ENCODE peak calls at places on chromosomes 16 and 17, in ten cellular contexts. V is heart left ventricle, C is NB4, X is transverse colon, L is dorsolateral prefrontal cortex, A is natural killer cell, F is fibroblast of lung, O is astrocyte of the spinal cord, S is tibial artery, K is neural crest cell. R is an unnamed sample.

GRCh38 chr16:53922805-53923645 is 219.1 kb downstream of the FTO start:
- DNase-seq in A (no peak), L (no peak), O (peak; percentile 28), C (no peak), X (no peak), S (no peak), F (peak; percentile 53), V (no peak), K (no peak), R (no peak)

GRCh38 chr17:62808576-62808970 is 459 bp upstream of the MARCHF10 start:
- DNase-seq in S (no peak), V (no peak), C (no peak), A (no peak), K (no peak), X (no peak), L (no peak), F (no peak), O (no peak), R (no peak)

GRCh38 chr16:68429081-68429740 is 19.1 kb downstream of the SMPD3 start:
- DNase-seq in X (no peak), A (no peak), V (no peak), L (no peak), O (no peak), F (no peak), S (peak; percentile 24), K (no peak), C (no peak), R (no peak)

GRCh38 chr16:20675488-20676267 is 21.8 kb downstream of the ACSM1 start:
- DNase-seq in S (peak; percentile 68), K (no peak), O (no peak), F (no peak), A (peak; percentile 21), C (no peak), L (no peak), V (no peak), X (peak; percentile 79), R (no peak)

GRCh38 chr17:46194393-46195216 is 1.4 kb upstream of the KANSL1 start:
- DNase-seq in L (no peak), C (peak; percentile 90), O (peak; percentile 50), A (peak; percentile 26), V (no peak), F (peak; percentile 80), X (no peak), S (no peak), K (no peak), R (peak; percentile 31)

GRCh38 chr17:27315322-27315721 is 21.4 kb downstream of the WSB1 start:
- DNase-seq in O (peak; percentile 88), C (no peak), V (peak; percentile 84), K (no peak), F (peak; percentile 94), S (peak; percentile 96), L (peak; percentile 56), A (no peak), X (peak; percentile 80), R (peak; percentile 60)

GRCh38 chr16:63361032-63361624 is 1324.9 kb upstream of the CDH8 start:
- DNase-seq in K (peak; percentile 3), F (peak; percentile 73), A (no peak), S (no peak), L (no peak), V (no peak), C (peak; percentile 60), X (no peak), O (peak; percentile 67), R (peak; percentile 54)

GRCh38 chr16:5466551-5466950 is 369.0 kb upstream of the EEF2KMT start:
- DNase-seq in L (no peak), C (no peak), V (no peak), O (no peak), A (no peak), K (no peak), F (no peak), X (no peak), S (no peak), R (no peak)

DNA sequence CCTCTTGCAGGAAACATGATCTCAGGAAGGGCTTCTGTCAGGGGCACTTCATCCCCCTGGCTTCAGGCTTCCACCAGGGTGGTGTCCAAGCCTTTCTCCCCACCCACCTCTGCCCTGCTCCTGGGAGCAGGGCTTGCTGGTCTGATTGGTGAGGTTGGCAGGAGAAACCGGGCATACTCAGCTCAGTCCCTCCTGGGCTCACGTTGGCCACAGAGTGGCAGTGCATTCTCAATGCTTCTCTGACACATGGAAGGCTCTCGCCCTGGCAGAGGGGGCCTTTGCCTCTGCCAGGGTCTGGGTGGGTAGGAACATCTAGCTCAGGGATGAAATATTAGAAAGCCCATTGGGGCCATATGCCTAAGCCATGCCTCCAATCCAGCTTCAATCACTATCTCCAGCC is 142.8 kb downstream of the AXIN2 start:
- DNase-seq in A (no peak), C (no peak), K (no peak), L (no peak), S (no peak), F (no peak), V (no peak), O (no peak), X (peak; percentile 22), R (no peak)
- TF ChIP-seq CTCF in A (no peak), C (no peak), K (no peak), L (no peak), S (no peak), F (no peak), V (peak; percentile 34), O (peak; percentile 1), X (no peak), R (no peak)

GRCh38 chr17:76506408-76507328 is 5.4 kb upstream of the RHBDF2 start:
- DNase-seq in S (peak; percentile 89), K (peak; percentile 91), L (peak; percentile 74), A (peak; percentile 95), X (peak; percentile 90), F (peak; percentile 60), O (peak; percentile 58), V (peak; percentile 84), C (peak; percentile 76), R (peak; percentile 49)

GRCh38 chr17:76501827-76502307 is 644 bp upstream of the RHBDF2 start:
- DNase-seq in A (no peak), V (no peak), K (no peak), O (no peak), F (no peak), L (no peak), C (no peak), S (no peak), X (no peak), R (no peak)

GRCh38 chr17:76502326-76503211 is 1.3 kb upstream of the RHBDF2 start:
- DNase-seq in K (no peak), O (no peak), X (no peak), S (no peak), C (peak; percentile 72), A (no peak), V (no peak), L (no peak), F (no peak), R (no peak)

GRCh38 chr17:76501018-76501826 is at the start of gene RHBDF2:
- DNase-seq in L (peak; percentile 71), F (peak; percentile 70), A (peak; percentile 98), O (peak; percentile 75), C (peak; percentile 86), S (peak; percentile 94), K (peak; percentile 71), X (peak; percentile 96), V (peak; percentile 93), R (peak; percentile 65)

DNA sequence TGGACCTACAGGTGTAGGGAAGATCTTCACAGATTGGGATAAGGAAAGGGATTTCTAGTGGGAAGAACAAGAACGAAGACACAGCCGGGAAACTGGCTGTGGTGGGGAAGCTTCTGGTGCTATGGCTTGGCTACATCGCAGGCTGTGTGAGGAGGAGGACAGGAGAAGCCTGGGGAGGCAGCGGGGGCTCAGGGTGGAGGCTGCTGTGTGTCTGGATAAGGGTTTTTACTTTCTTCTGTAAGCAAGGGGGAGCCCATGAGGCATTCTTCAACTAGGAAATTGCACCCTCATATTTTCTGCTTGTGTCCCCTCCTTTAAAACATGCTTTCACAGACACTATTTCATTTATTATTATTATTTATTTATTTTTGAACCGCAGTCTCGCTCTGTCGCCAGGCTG is 2.9 kb upstream of the RHBDF2 start:
- DNase-seq in C (peak; percentile 52), O (no peak), X (no peak), S (no peak), L (no peak), A (no peak), V (no peak), K (no peak), F (no peak), R (peak; percentile 19)
- TF ChIP-seq CTCF in C (peak; percentile 8), O (peak; percentile 5), X (no peak), S (no peak), L (no peak), A (no peak), V (no peak), K (no peak), F (no peak), R (peak; percentile 59)

GRCh38 chr16:73170587-73170986 is 122.7 kb upstream of the ZFHX3 start:
- DNase-seq in C (no peak), L (no peak), F (no peak), O (no peak), A (no peak), X (no peak), V (no peak), S (no peak), K (peak; percentile 10), R (no peak)

GRCh38 chr16:73171380-73171779 is 123.5 kb upstream of the ZFHX3 start:
- DNase-seq in A (no peak), L (no peak), C (no peak), O (no peak), X (peak; percentile 29), K (no peak), V (no peak), S (no peak), F (no peak), R (no peak)

GRCh38 chr16:73173396-73173795 is 125.5 kb upstream of the ZFHX3 start:
- DNase-seq in O (no peak), F (peak; percentile 38), L (no peak), A (no peak), K (no peak), C (no peak), S (no peak), X (no peak), V (no peak), R (no peak)

GRCh38 chr16:73171901-73172619 is 124.1 kb upstream of the ZFHX3 start:
- DNase-seq in V (peak; percentile 34), F (no peak), A (no peak), C (no peak), S (no peak), L (no peak), O (no peak), K (no peak), X (no peak), R (no peak)

DNA sequence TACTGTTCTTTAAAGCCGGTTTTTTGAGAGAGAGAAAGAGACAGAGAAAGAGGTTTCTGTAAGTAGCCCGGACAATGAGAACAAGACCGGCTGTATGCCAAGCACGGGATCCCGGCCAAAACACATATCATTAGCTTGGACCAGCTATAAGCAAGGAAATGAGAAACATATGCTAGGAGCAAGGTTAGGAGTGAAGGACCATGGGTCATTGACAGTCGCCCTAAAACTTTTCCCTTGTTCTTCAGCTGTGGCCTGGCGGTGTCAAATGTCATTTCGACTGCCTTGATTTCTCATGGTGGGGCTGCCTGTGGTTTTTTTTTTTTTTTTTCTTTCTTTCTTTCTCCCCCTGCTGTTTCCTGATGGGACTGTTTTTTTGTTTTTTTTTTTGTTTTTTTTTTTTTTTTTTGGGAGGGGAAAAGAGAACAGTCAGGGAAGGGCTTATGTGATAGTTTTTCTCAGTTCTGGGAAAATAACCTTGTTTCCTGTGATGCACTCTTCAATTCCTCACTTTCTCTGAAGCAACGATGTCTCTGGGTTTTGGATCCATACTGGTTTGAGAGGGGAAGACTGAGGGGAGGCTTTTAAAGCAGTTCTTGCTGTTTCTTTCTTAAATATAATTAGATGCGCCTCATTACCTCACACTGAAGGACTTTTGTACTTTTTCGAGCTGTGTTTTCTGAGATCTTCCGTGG is 124.8 kb upstream of the ZFHX3 start:
- DNase-seq in V (peak; percentile 82), O (peak; percentile 97), K (peak; percentile 29), S (peak; percentile 87), L (no peak), C (no peak), X (peak; percentile 86), F (peak; percentile 98), A (no peak), R (peak; percentile 90)
- TF ChIP-seq CTCF in V (peak; percentile 47), O (peak; percentile 33), K (peak; percentile 56), S (no peak), L (no peak), C (no peak), X (peak; percentile 28), F (peak; percentile 64), A (no peak), R (peak; percentile 79)

GRCh38 chr16:55615071-55615470 is 40.7 kb upstream of the SLC6A2 start:
- DNase-seq in K (no peak), S (no peak), O (no peak), F (no peak), L (no peak), V (no peak), A (no peak), X (no peak), C (no peak), R (no peak)

DNA sequence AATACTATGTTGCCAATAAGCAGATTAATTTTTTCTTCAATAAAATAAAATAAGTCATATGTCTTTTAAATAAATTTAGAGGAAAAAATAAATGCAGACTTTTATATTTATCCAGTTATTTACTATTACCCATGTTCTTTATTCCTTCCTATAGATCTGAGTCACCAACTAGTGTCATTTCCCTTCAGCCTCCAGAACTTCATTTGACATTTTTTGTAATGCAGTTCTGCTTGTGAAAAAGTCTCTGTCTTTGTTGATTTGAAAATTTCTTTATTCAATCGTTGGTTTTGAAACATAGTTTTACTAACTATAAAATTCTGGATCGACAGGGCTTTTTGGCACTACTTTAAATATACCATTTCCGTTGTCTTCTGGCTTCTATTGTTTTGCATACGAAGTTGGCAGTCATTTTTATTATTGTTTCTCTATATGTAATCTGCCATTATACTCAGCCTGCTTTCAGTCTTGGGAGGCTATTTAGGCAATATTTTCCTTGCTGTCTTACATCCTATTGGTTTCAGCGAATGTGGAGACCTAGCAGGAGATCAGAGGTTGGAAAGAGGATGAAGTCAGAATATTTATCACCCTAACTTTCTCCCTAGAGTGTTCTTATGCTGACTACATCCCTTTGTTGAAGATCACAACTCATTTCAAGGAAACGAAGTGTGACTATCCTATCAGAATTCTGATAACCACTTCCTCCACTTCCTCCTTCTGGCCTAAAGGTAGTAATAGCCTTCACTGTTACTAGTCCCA is 42.0 kb upstream of the SLC6A2 start:
- DNase-seq in X (no peak), O (no peak), A (no peak), C (no peak), F (no peak), L (no peak), V (no peak), K (no peak), S (no peak), R (no peak)
- TF ChIP-seq CTCF in X (no peak), O (no peak), A (no peak), C (no peak), F (no peak), L (no peak), V (no peak), K (no peak), S (no peak), R (no peak)

R was measured in HFFc6.